ENCODE peak calls at places on chromosomes 7 and 10, in eight cellular contexts. D, A, K, G, P, J, B and F are unnamed samples.

GRCh38 chr10:32104181-32104580 is 48.0 kb upstream of the KIF5B start:
- DNase-seq in D (no peak), A (no peak), K (no peak), G (no peak), P (no peak), J (no peak), B (no peak), F (no peak)

GRCh38 chr7:101562531-101563197 is 66.4 kb downstream of the MYL10 start:
- DNase-seq in D (no peak), A (no peak), K (no peak), G (no peak), P (no peak), J (no peak), B (no peak), F (no peak)

GRCh38 chr7:16465469-16466086 is at the start of gene SOSTDC1:
- DNase-seq in D (no peak), A (no peak), K (no peak), G (no peak), P (peak), J (no peak), B (no peak), F (no peak)

GRCh38 chr10:93916257-93917063 is 22.7 kb downstream of the SLC35G1 start:
- DNase-seq in D (peak), A (peak), K (peak), G (no peak), P (peak), J (no peak), B (no peak), F (no peak)

GRCh38 chr10:132882069-132882468 is 60.3 kb downstream of the CFAP46 start:
- DNase-seq in D (no peak), A (no peak), K (no peak), G (no peak), P (no peak), J (no peak), B (no peak), F (no peak)

GRCh38 chr7:132168239-132168638 is 408.0 kb downstream of the PLXNA4 start:
- DNase-seq in D (no peak), A (no peak), K (no peak), G (no peak), P (no peak), J (no peak), B (no peak), F (no peak)

GRCh38 chr10:79226391-79227245 is 120.7 kb upstream of the PPIF start:
- DNase-seq in D (no peak), A (no peak), K (no peak), G (no peak), P (no peak), J (no peak), B (no peak), F (no peak)

GRCh38 chr7:135685306-135686084 is 23.2 kb downstream of the STMP1 start:
- DNase-seq in D (no peak), A (peak), K (no peak), G (no peak), P (no peak), J (no peak), B (peak), F (no peak)

GRCh38 chr10:62464308-62464707 is 90.1 kb downstream of the ZNF365 start:
- DNase-seq in D (no peak), A (peak), K (no peak), G (no peak), P (no peak), J (no peak), B (no peak), F (no peak)

GRCh38 chr7:13778967-13779366 is 210.5 kb downstream of the ETV1 start:
- DNase-seq in D (no peak), A (peak), K (no peak), G (no peak), P (no peak), J (no peak), B (peak), F (no peak)

GRCh38 chr10:119337796-119338432 is 130.5 kb downstream of the GRK5 start:
- DNase-seq in D (no peak), A (peak), K (no peak), G (no peak), P (no peak), J (no peak), B (peak), F (no peak)

GRCh38 chr7:137847418-137848050 is 760 bp upstream of the DGKI start:
- DNase-seq in D (no peak), A (no peak), K (no peak), G (no peak), P (peak), J (no peak), B (no peak), F (peak)

GRCh38 chr7:93538061-93538460 is 36.5 kb downstream of the CALCR start:
- DNase-seq in D (no peak), A (no peak), K (no peak), G (no peak), P (no peak), J (no peak), B (no peak), F (no peak)

GRCh38 chr7:99789441-99790070 is 5.6 kb upstream of the CYP3A4 start:
- DNase-seq in D (no peak), A (peak), K (no peak), G (peak), P (peak), J (no peak), B (no peak), F (no peak)

GRCh38 chr10:86229378-86229777 is 137.2 kb downstream of the GRID1 start:
- DNase-seq in D (no peak), A (no peak), K (no peak), G (no peak), P (no peak), J (no peak), B (no peak), F (no peak)

GRCh38 chr10:69734797-69735468 is 66.8 kb upstream of the COL13A1 start:
- DNase-seq in D (no peak), A (no peak), K (no peak), G (no peak), P (no peak), J (no peak), B (no peak), F (no peak)